ENCODE peak calls at places on chromosomes 3 and 15, in eight cellular contexts. One of them, this sample, is unnamed.

GRCh38 chr15:95302206-95302605 is 1028.3 kb upstream of the NR2F2 start:
- DNase-seq in body of pancreas: no peak
- DNase-seq in endothelial cell: peak; percentile 33
- DNase-seq in tibial artery: no peak
- DNase-seq in ascending aorta: no peak
- DNase-seq in pancreas: no peak
- DNase-seq in cardiac muscle cell: no peak
- DNase-seq in psoas muscle: no peak
- DNase-seq in this sample: peak; percentile 80

GRCh38 chr3:52527039-52527731 is 6.5 kb downstream of the NT5DC2 start:
- DNase-seq in endothelial cell: no peak
- DNase-seq in tibial artery: peak; percentile 20
- DNase-seq in cardiac muscle cell: no peak
- DNase-seq in body of pancreas: peak; percentile 5
- DNase-seq in pancreas: no peak
- DNase-seq in ascending aorta: no peak
- DNase-seq in psoas muscle: no peak
- DNase-seq in this sample: no peak

GRCh38 chr3:114804099-114804498 is 343.0 kb downstream of the ZBTB20 start:
- DNase-seq in pancreas: no peak
- DNase-seq in cardiac muscle cell: no peak
- DNase-seq in endothelial cell: no peak
- DNase-seq in psoas muscle: no peak
- DNase-seq in ascending aorta: no peak
- DNase-seq in body of pancreas: no peak
- DNase-seq in tibial artery: no peak
- DNase-seq in this sample: no peak

GRCh38 chr15:58387130-58387529 is 44.7 kb upstream of the LIPC start:
- DNase-seq in body of pancreas: no peak
- DNase-seq in cardiac muscle cell: no peak
- DNase-seq in endothelial cell: no peak
- DNase-seq in ascending aorta: no peak
- DNase-seq in pancreas: no peak
- DNase-seq in psoas muscle: no peak
- DNase-seq in tibial artery: no peak
- DNase-seq in this sample: peak; percentile 62

GRCh38 chr3:98900265-98901031 is 1.0 kb downstream of the DCBLD2 start:
- DNase-seq in psoas muscle: no peak
- DNase-seq in endothelial cell: no peak
- DNase-seq in body of pancreas: no peak
- DNase-seq in ascending aorta: no peak
- DNase-seq in pancreas: no peak
- DNase-seq in tibial artery: no peak
- DNase-seq in cardiac muscle cell: no peak
- DNase-seq in this sample: peak; percentile 25

GRCh38 chr15:43483306-43484128 is 9.4 kb downstream of the TP53BP1 start:
- DNase-seq in endothelial cell: no peak
- DNase-seq in pancreas: no peak
- DNase-seq in cardiac muscle cell: no peak
- DNase-seq in tibial artery: no peak
- DNase-seq in ascending aorta: no peak
- DNase-seq in body of pancreas: no peak
- DNase-seq in psoas muscle: no peak
- DNase-seq in this sample: peak; percentile 56

GRCh38 chr3:100108464-100109079 is 5.7 kb downstream of the FILIP1L start:
- DNase-seq in tibial artery: no peak
- DNase-seq in endothelial cell: no peak
- DNase-seq in pancreas: no peak
- DNase-seq in body of pancreas: no peak
- DNase-seq in ascending aorta: no peak
- DNase-seq in cardiac muscle cell: no peak
- DNase-seq in psoas muscle: no peak
- DNase-seq in this sample: no peak

GRCh38 chr3:125585595-125586223 is 9.6 kb downstream of the OSBPL11 start:
- DNase-seq in endothelial cell: peak; percentile 64
- DNase-seq in psoas muscle: peak; percentile 23
- DNase-seq in ascending aorta: no peak
- DNase-seq in tibial artery: peak; percentile 58
- DNase-seq in pancreas: no peak
- DNase-seq in body of pancreas: peak; percentile 71
- DNase-seq in cardiac muscle cell: peak; percentile 63
- DNase-seq in this sample: peak; percentile 87

GRCh38 chr15:38714309-38715072 is 149.9 kb upstream of the RASGRP1 start:
- DNase-seq in endothelial cell: no peak
- DNase-seq in psoas muscle: no peak
- DNase-seq in ascending aorta: no peak
- DNase-seq in body of pancreas: no peak
- DNase-seq in tibial artery: no peak
- DNase-seq in cardiac muscle cell: no peak
- DNase-seq in pancreas: no peak
- DNase-seq in this sample: peak; percentile 87

GRCh38 chr3:11757441-11757875 is 89.2 kb downstream of the TAMM41 start:
- DNase-seq in tibial artery: no peak
- DNase-seq in body of pancreas: no peak
- DNase-seq in pancreas: no peak
- DNase-seq in endothelial cell: no peak
- DNase-seq in psoas muscle: peak; percentile 22
- DNase-seq in ascending aorta: no peak
- DNase-seq in cardiac muscle cell: no peak
- DNase-seq in this sample: peak; percentile 73

GRCh38 chr3:193190387-193190786 is 50.6 kb upstream of the PLAAT1 start:
- DNase-seq in pancreas: no peak
- DNase-seq in body of pancreas: peak; percentile 30
- DNase-seq in ascending aorta: no peak
- DNase-seq in cardiac muscle cell: peak; percentile 74
- DNase-seq in endothelial cell: peak; percentile 51
- DNase-seq in psoas muscle: no peak
- DNase-seq in tibial artery: no peak
- DNase-seq in this sample: peak; percentile 11

GRCh38 chr3:46463120-46463867 is 1.4 kb downstream of the LTF start:
- DNase-seq in endothelial cell: no peak
- DNase-seq in pancreas: no peak
- DNase-seq in ascending aorta: no peak
- DNase-seq in tibial artery: no peak
- DNase-seq in body of pancreas: no peak
- DNase-seq in psoas muscle: peak; percentile 30
- DNase-seq in cardiac muscle cell: no peak
- DNase-seq in this sample: no peak

GRCh38 chr3:123202451-123202850 is 708 bp downstream of the SEC22A start:
- DNase-seq in psoas muscle: no peak
- DNase-seq in body of pancreas: peak; percentile 12
- DNase-seq in tibial artery: no peak
- DNase-seq in endothelial cell: peak; percentile 7
- DNase-seq in ascending aorta: no peak
- DNase-seq in pancreas: no peak
- DNase-seq in cardiac muscle cell: peak; percentile 18
- DNase-seq in this sample: peak; percentile 1

GRCh38 chr3:139343895-139344856 is at the start of gene MRPS22:
- DNase-seq in cardiac muscle cell: peak; percentile 87
- DNase-seq in ascending aorta: peak; percentile 43
- DNase-seq in psoas muscle: peak; percentile 79
- DNase-seq in endothelial cell: peak; percentile 68
- DNase-seq in tibial artery: peak; percentile 85
- DNase-seq in pancreas: peak; percentile 84
- DNase-seq in body of pancreas: peak; percentile 85
- DNase-seq in this sample: peak; percentile 90

GRCh38 chr3:43094381-43094780 is 11.5 kb downstream of the POMGNT2 start:
- DNase-seq in pancreas: no peak
- DNase-seq in body of pancreas: no peak
- DNase-seq in ascending aorta: no peak
- DNase-seq in psoas muscle: no peak
- DNase-seq in cardiac muscle cell: no peak
- DNase-seq in endothelial cell: no peak
- DNase-seq in tibial artery: no peak
- DNase-seq in this sample: no peak

GRCh38 chr3:134362670-134363380 is 11.4 kb downstream of the AMOTL2 start:
- DNase-seq in pancreas: no peak
- DNase-seq in cardiac muscle cell: no peak
- DNase-seq in ascending aorta: no peak
- DNase-seq in body of pancreas: no peak
- DNase-seq in psoas muscle: no peak
- DNase-seq in tibial artery: no peak
- DNase-seq in endothelial cell: no peak
- DNase-seq in this sample: no peak

GRCh38 chr3:134364936-134365765 is 9.1 kb downstream of the AMOTL2 start:
- DNase-seq in ascending aorta: no peak
- DNase-seq in body of pancreas: no peak
- DNase-seq in tibial artery: peak; percentile 23
- DNase-seq in endothelial cell: no peak
- DNase-seq in pancreas: no peak
- DNase-seq in cardiac muscle cell: no peak
- DNase-seq in psoas muscle: no peak
- DNase-seq in this sample: peak; percentile 43

GRCh38 chr3:134362221-134362620 is 12.0 kb downstream of the AMOTL2 start:
- DNase-seq in tibial artery: no peak
- DNase-seq in cardiac muscle cell: no peak
- DNase-seq in endothelial cell: no peak
- DNase-seq in pancreas: no peak
- DNase-seq in psoas muscle: no peak
- DNase-seq in ascending aorta: no peak
- DNase-seq in body of pancreas: no peak
- DNase-seq in this sample: no peak

GRCh38 chr3:134364061-134364935 is 9.9 kb downstream of the AMOTL2 start:
- DNase-seq in pancreas: peak; percentile 95
- DNase-seq in ascending aorta: peak; percentile 75
- DNase-seq in cardiac muscle cell: peak; percentile 96
- DNase-seq in body of pancreas: peak; percentile 94
- DNase-seq in psoas muscle: peak; percentile 96
- DNase-seq in endothelial cell: peak; percentile 82
- DNase-seq in tibial artery: peak; percentile 96
- DNase-seq in this sample: peak; percentile 99

DNA sequence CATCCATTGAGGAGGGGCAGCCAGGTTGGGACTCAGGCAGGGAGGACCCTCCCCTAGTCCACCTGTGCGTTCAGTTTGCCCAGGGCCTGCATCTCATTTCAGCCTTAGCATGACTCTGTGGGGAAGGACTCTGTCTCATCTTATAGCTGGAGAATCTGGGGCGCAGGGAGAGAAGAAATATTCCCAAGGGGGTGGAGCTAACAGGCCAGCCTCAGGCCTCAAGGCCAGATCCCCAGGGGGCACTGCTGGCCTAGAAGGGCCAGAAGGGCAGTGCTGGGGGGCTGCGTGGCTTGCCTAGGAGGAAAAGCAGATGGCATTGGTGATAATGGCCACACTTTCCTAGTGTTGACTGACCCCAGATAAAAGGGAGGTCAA is 10.9 kb downstream of the AMOTL2 start:
- DNase-seq in body of pancreas: no peak
- DNase-seq in cardiac muscle cell: peak; percentile 31
- DNase-seq in psoas muscle: no peak
- DNase-seq in ascending aorta: no peak
- DNase-seq in pancreas: no peak
- DNase-seq in tibial artery: no peak
- DNase-seq in endothelial cell: no peak
- DNase-seq in this sample: peak; percentile 24
- TF ChIP-seq CTCF in body of pancreas: no peak
- TF ChIP-seq CTCF in cardiac muscle cell: no peak
- TF ChIP-seq CTCF in psoas muscle: no peak
- TF ChIP-seq CTCF in ascending aorta: no peak
- TF ChIP-seq CTCF in pancreas: no peak
- TF ChIP-seq CTCF in tibial artery: no peak
- TF ChIP-seq CTCF in endothelial cell: no peak
- TF ChIP-seq CTCF in this sample: no peak

DNA sequence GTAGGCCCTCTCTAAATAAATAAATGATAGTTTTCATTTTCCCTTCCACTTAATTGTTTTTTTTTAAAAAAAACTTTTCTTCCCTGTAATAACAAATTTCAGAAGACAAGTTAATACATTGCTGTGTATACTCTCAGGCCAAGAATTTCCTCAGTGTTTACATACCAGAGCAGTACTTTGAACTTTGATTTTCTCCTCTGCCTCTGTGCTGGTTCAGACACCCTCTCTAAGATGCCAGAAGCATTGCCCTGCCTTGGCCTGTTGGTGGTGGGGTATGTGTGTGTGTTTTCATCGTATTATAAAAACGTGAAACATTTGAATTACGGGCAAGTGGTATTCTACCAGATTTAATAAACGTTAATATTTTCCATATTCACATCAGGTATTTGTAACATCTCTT is 70.1 kb downstream of the SMAD3 start:
- DNase-seq in ascending aorta: no peak
- DNase-seq in pancreas: no peak
- DNase-seq in endothelial cell: no peak
- DNase-seq in cardiac muscle cell: no peak
- DNase-seq in tibial artery: no peak
- DNase-seq in psoas muscle: no peak
- DNase-seq in body of pancreas: peak; percentile 31
- DNase-seq in this sample: no peak
- TF ChIP-seq CTCF in ascending aorta: no peak
- TF ChIP-seq CTCF in pancreas: no peak
- TF ChIP-seq CTCF in endothelial cell: no peak
- TF ChIP-seq CTCF in cardiac muscle cell: no peak
- TF ChIP-seq CTCF in tibial artery: no peak
- TF ChIP-seq CTCF in psoas muscle: peak; percentile 6
- TF ChIP-seq CTCF in body of pancreas: peak; percentile 32
- TF ChIP-seq CTCF in this sample: no peak

GRCh38 chr3:112735927-112736326 is 95.0 kb upstream of the CCDC80 start:
- DNase-seq in pancreas: no peak
- DNase-seq in body of pancreas: no peak
- DNase-seq in endothelial cell: no peak
- DNase-seq in tibial artery: no peak
- DNase-seq in ascending aorta: no peak
- DNase-seq in psoas muscle: no peak
- DNase-seq in cardiac muscle cell: peak; percentile 8
- DNase-seq in this sample: no peak
- TF ChIP-seq CTCF in pancreas: no peak
- TF ChIP-seq CTCF in body of pancreas: no peak
- TF ChIP-seq CTCF in endothelial cell: no peak
- TF ChIP-seq CTCF in tibial artery: no peak
- TF ChIP-seq CTCF in ascending aorta: no peak
- TF ChIP-seq CTCF in psoas muscle: no peak
- TF ChIP-seq CTCF in cardiac muscle cell: no peak
- TF ChIP-seq CTCF in this sample: no peak

DNA sequence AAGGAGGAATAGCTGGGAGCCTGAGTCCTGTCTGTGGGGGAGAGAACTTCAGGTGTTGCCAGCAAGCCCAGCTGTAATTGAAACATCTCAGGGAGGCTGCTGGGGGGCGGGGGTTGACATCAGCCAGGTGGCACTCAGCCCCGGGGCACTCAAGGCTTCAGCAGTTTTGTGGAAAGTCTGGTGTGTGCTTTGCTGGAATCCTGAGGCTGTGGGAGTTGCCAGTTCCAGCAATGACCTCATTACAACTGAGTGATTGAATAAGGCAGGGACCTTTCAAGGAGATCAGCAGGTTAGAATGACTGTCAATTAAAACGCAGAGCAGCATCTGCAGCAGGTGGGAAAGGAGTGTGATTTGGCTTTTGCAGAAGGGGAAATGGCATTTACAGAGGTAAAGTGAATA is 75.7 kb downstream of the FAM43A start:
- DNase-seq in pancreas: no peak
- DNase-seq in cardiac muscle cell: no peak
- DNase-seq in psoas muscle: no peak
- DNase-seq in body of pancreas: no peak
- DNase-seq in ascending aorta: no peak
- DNase-seq in endothelial cell: no peak
- DNase-seq in tibial artery: no peak
- DNase-seq in this sample: no peak
- TF ChIP-seq CTCF in pancreas: no peak
- TF ChIP-seq CTCF in cardiac muscle cell: no peak
- TF ChIP-seq CTCF in psoas muscle: no peak
- TF ChIP-seq CTCF in body of pancreas: no peak
- TF ChIP-seq CTCF in ascending aorta: no peak
- TF ChIP-seq CTCF in endothelial cell: no peak
- TF ChIP-seq CTCF in tibial artery: no peak
- TF ChIP-seq CTCF in this sample: no peak